ENCODE peak calls at places on chromosomes 13 and 19, in eight cellular contexts. H is mucosa of descending colon; Z is left ventricle myocardium superior; X is activated CD8-positive, alpha-beta T cell treated with anti-CD3 and anti-CD28 coated beads for 36 hours; Y is MM.1S; R is EL; B is kidney glomerular epithelial cell; D is stimulated activated CD4-positive, alpha-beta T cell treated with anti-CD3 and anti-CD28 coated beads, Interleukin-2, amount 100 ng/mL, for 24 hours. P is an unnamed sample.

GRCh38 chr19:47273313-47274070 is 1.2 kb upstream of the INAFM1 start:
- DNase-seq in D (peak), X (peak), Z (peak), B (peak), H (peak), Y (peak), R (peak), P (peak)

GRCh38 chr19:17402982-17403855 is 2.2 kb downstream of the BST2 start:
- DNase-seq in R (peak), Z (no peak), D (peak), B (no peak), H (no peak), Y (no peak), X (peak), P (no peak)

GRCh38 chr19:40553885-40554857 is 22.5 kb upstream of the SHKBP1 start:
- DNase-seq in Z (no peak), X (no peak), H (no peak), Y (no peak), R (no peak), B (no peak), D (no peak), P (no peak)

GRCh38 chr13:98068511-98068910 is 74.4 kb upstream of the FARP1 start:
- DNase-seq in X (no peak), R (no peak), D (no peak), Y (no peak), H (no peak), B (peak), Z (no peak), P (no peak)

GRCh38 chr19:21568816-21569496 is 63.6 kb downstream of the ZNF429 start:
- DNase-seq in Z (peak), X (peak), H (peak), Y (peak), D (peak), R (peak), B (peak), P (peak)

GRCh38 chr19:48925240-48925843 is 8.2 kb upstream of the DHDH start:
- DNase-seq in H (no peak), Z (no peak), X (peak), B (peak), Y (no peak), D (no peak), R (peak), P (no peak)

GRCh38 chr13:62875118-62875640 is 1459.5 kb upstream of the PCDH20 start:
- DNase-seq in H (no peak), B (no peak), X (no peak), R (no peak), D (no peak), Y (no peak), Z (no peak), P (no peak)

GRCh38 chr13:35621989-35622388 is 145.5 kb upstream of the MAB21L1 start:
- DNase-seq in Y (no peak), R (peak), Z (no peak), B (peak), X (no peak), H (no peak), D (no peak), P (no peak)

GRCh38 chr13:73991884-73992283 is 142.3 kb downstream of the KLF12 start:
- DNase-seq in X (no peak), D (no peak), Y (no peak), B (no peak), R (no peak), H (no peak), Z (no peak), P (no peak)

P was measured in left ventricle myocardium inferior.